ENCODE peak calls at places on chromosomes 11 and 22, in six cellular contexts. G, C, D, A, R and B are unnamed samples.

GRCh38 chr11:78039919-78040671 is 17.0 kb upstream of the KCTD14 start:
- DNase-seq in R (peak), C (no peak), G (peak), A (peak), D (peak), B (no peak)

GRCh38 chr11:62497132-62497915 is 49.3 kb downstream of the AHNAK start:
- DNase-seq in D (peak), C (no peak), G (peak), R (no peak), A (no peak), B (no peak)

GRCh38 chr22:41523464-41524221 is 20.6 kb downstream of the POLR3H start:
- DNase-seq in C (no peak), R (no peak), A (no peak), D (peak), G (peak), B (no peak)

GRCh38 chr11:131228378-131228777 is 142.0 kb upstream of the NTM start:
- DNase-seq in G (no peak), D (no peak), A (no peak), R (no peak), C (no peak), B (no peak)

GRCh38 chr11:128901655-128902514 is 10.7 kb downstream of the KCNJ5 start:
- DNase-seq in A (no peak), C (no peak), G (no peak), R (no peak), D (no peak), B (no peak)

GRCh38 chr11:112498701-112499100 is 238.0 kb upstream of the PLET1 start:
- DNase-seq in A (no peak), C (no peak), R (no peak), G (no peak), D (no peak), B (no peak)

GRCh38 chr11:96486890-96487633 is 97.2 kb downstream of the JRKL start:
- DNase-seq in C (no peak), D (no peak), G (peak), A (no peak), R (no peak), B (no peak)

GRCh38 chr11:123000721-123001120 is 19.1 kb upstream of the BSX start:
- DNase-seq in G (no peak), R (no peak), D (no peak), A (no peak), C (no peak), B (no peak)

GRCh38 chr11:119025978-119026766 is 4.5 kb downstream of the SLC37A4 start:
- DNase-seq in A (no peak), C (no peak), R (no peak), G (no peak), D (no peak), B (no peak)

GRCh38 chr11:130671801-130672700 is 223.6 kb downstream of the ADAMTS15 start:
- DNase-seq in G (peak), R (no peak), A (no peak), C (no peak), D (peak), B (no peak)

GRCh38 chr11:70944636-70945035 is 307.7 kb downstream of the SHANK2 start:
- DNase-seq in G (no peak), A (no peak), D (no peak), R (no peak), C (no peak), B (no peak)

GRCh38 chr11:110376711-110377324 is 52.9 kb upstream of the FDX1 start:
- DNase-seq in A (no peak), G (peak), C (no peak), R (peak), D (peak), B (no peak)

GRCh38 chr22:42918500-42918899 is 61.4 kb upstream of the ARFGAP3 start:
- DNase-seq in D (no peak), A (no peak), R (no peak), G (no peak), C (no peak), B (no peak)

GRCh38 chr11:100942016-100942415 is 187.6 kb downstream of the PGR start:
- DNase-seq in G (peak), C (no peak), D (no peak), R (no peak), A (no peak), B (no peak)

GRCh38 chr11:32087602-32088001 is 3.3 kb upstream of the RCN1 start:
- DNase-seq in G (peak), R (no peak), D (peak), A (no peak), C (no peak), B (no peak)

GRCh38 chr22:22362939-22363338 is 118.4 kb downstream of the VPREB1 start:
- DNase-seq in R (no peak), A (no peak), C (no peak), G (no peak), D (no peak), B (no peak)

GRCh38 chr22:24408630-24409029 is 18.8 kb upstream of the ADORA2A start:
- DNase-seq in D (no peak), G (no peak), R (no peak), C (no peak), A (no peak), B (no peak)

GRCh38 chr11:85539029-85539689 is 88.0 kb downstream of the DLG2 start:
- DNase-seq in G (no peak), A (no peak), D (no peak), C (no peak), R (no peak), B (no peak)

GRCh38 chr11:73963861-73964260 is 13.0 kb downstream of the DNAJB13 start:
- DNase-seq in D (no peak), R (no peak), C (no peak), G (no peak), A (no peak), B (no peak)

GRCh38 chr11:104476454-104476853 is 312.5 kb upstream of the PDGFD start:
- DNase-seq in G (peak), A (no peak), R (no peak), C (no peak), D (no peak), B (no peak)

GRCh38 chr11:64564947-64565889 is 25.8 kb upstream of the SLC22A12 start:
- DNase-seq in G (no peak), C (no peak), A (no peak), R (no peak), D (no peak), B (no peak)

GRCh38 chr22:33873186-33873585 is 47.1 kb downstream of the LARGE1 start:
- DNase-seq in C (no peak), R (no peak), D (peak), A (no peak), G (no peak), B (no peak)